ENCODE peak calls at places on chromosomes 5 and 9, in seven cellular contexts. O is CD8-positive, alpha-beta T cell; I is retinal pigment epithelial cell; F is CMK; M is neural crest cell; Q is bronchial epithelial cell; E is heart left ventricle. B is an unnamed sample.

GRCh38 chr9:127555830-127556820 is 56.0 kb upstream of the STXBP1 start:
- DNase-seq in F (peak), E (peak), M (no peak), I (peak), O (peak), Q (peak), B (peak)

GRCh38 chr5:103668281-103668680 is 105.7 kb upstream of the NUDT12 start:
- DNase-seq in O (no peak), Q (no peak), I (no peak), E (no peak), M (no peak), F (no peak), B (no peak)

GRCh38 chr5:123204224-123204623 is 115.2 kb downstream of the PRDM6 start:
- DNase-seq in I (no peak), O (no peak), E (no peak), F (no peak), Q (no peak), M (no peak), B (no peak)

GRCh38 chr5:39661026-39661779 is 236.4 kb upstream of the DAB2 start:
- DNase-seq in I (no peak), E (no peak), Q (peak), M (no peak), O (no peak), F (no peak), B (no peak)

GRCh38 chr5:30475429-30475828 is 718.1 kb upstream of the CDH6 start:
- DNase-seq in F (no peak), E (no peak), Q (no peak), M (no peak), I (no peak), O (no peak), B (no peak)

GRCh38 chr9:69153707-69154521 is 20.2 kb upstream of the TJP2 start:
- DNase-seq in E (no peak), Q (no peak), O (no peak), M (no peak), F (no peak), I (no peak), B (no peak)

GRCh38 chr5:36751881-36752280 is 124.7 kb upstream of the NIPBL start:
- DNase-seq in Q (no peak), O (no peak), M (no peak), F (no peak), E (no peak), I (no peak), B (no peak)

GRCh38 chr5:139744471-139745120 is 51.0 kb upstream of the PSD2 start:
- DNase-seq in Q (no peak), F (no peak), I (no peak), O (no peak), M (no peak), E (no peak), B (no peak)

GRCh38 chr5:55829956-55830355 is 21.2 kb upstream of the IL31RA start:
- DNase-seq in Q (peak), O (no peak), I (no peak), F (no peak), M (no peak), E (no peak), B (no peak)

GRCh38 chr9:124835026-124835501 is 18.2 kb upstream of the WDR38 start:
- DNase-seq in O (no peak), F (no peak), Q (peak), I (peak), M (no peak), E (peak), B (no peak)

GRCh38 chr5:8456846-8457186 is 587.9 kb downstream of the MTRR start:
- DNase-seq in F (no peak), E (no peak), O (no peak), I (no peak), Q (no peak), M (no peak), B (no peak)

GRCh38 chr5:91038180-91038808 is 344.8 kb downstream of the ARRDC3 start:
- DNase-seq in I (no peak), F (no peak), E (no peak), Q (no peak), M (no peak), O (no peak), B (no peak)

GRCh38 chr9:37921546-37922300 is 17.8 kb upstream of the SLC25A51 start:
- DNase-seq in Q (peak), M (no peak), F (no peak), I (peak), E (no peak), O (no peak), B (no peak)

GRCh38 chr5:9067129-9067528 is 478.7 kb downstream of the SEMA5A start:
- DNase-seq in I (no peak), Q (no peak), O (no peak), E (no peak), M (no peak), F (no peak), B (no peak)

GRCh38 chr9:71981944-71982343 is 70.5 kb downstream of the C9orf85 start:
- DNase-seq in F (no peak), M (no peak), I (no peak), O (no peak), Q (no peak), E (no peak), B (no peak)

GRCh38 chr5:25669645-25670401 is 1025.0 kb upstream of the CDH10 start:
- DNase-seq in Q (no peak), O (no peak), E (no peak), I (no peak), M (no peak), F (no peak), B (no peak)

GRCh38 chr9:127158995-127159801 is 36.8 kb upstream of the ANGPTL2 start:
- DNase-seq in I (peak), E (peak), O (no peak), F (no peak), M (peak), Q (peak), B (peak)

GRCh38 chr5:6510132-6510531 is 61.5 kb downstream of the UBE2QL1 start:
- DNase-seq in E (no peak), F (no peak), I (no peak), M (no peak), O (no peak), Q (peak), B (no peak)

GRCh38 chr5:54480296-54480695 is 24.8 kb downstream of the HSPB3 start:
- DNase-seq in F (no peak), E (no peak), O (no peak), I (peak), Q (peak), M (no peak), B (no peak)

GRCh38 chr5:148474025-148474511 is 90.3 kb downstream of the FBXO38 start:
- DNase-seq in M (no peak), I (no peak), E (peak), Q (no peak), F (no peak), O (no peak), B (no peak)

GRCh38 chr5:179385892-179386291 is 40.6 kb upstream of the ADAMTS2 start:
- DNase-seq in E (no peak), Q (no peak), M (no peak), F (no peak), I (no peak), O (no peak), B (no peak)

GRCh38 chr5:154654484-154655375 is 100.4 kb upstream of the LARP1 start:
- DNase-seq in F (peak), O (no peak), M (no peak), E (no peak), I (no peak), Q (no peak), B (no peak)

GRCh38 chr9:120480707-120481106 is 99.3 kb downstream of the CDK5RAP2 start:
- DNase-seq in E (no peak), F (no peak), O (no peak), M (no peak), I (peak), Q (peak), B (no peak)

GRCh38 chr9:127175319-127175715 is 52.9 kb upstream of the ANGPTL2 start:
- DNase-seq in Q (no peak), O (no peak), I (no peak), M (no peak), E (no peak), F (no peak), B (peak)

GRCh38 chr5:180684623-180685161 is 35.3 kb upstream of the FLT4 start:
- DNase-seq in F (no peak), Q (no peak), M (no peak), I (no peak), E (no peak), O (no peak), B (no peak)

GRCh38 chr5:72511371-72512178 is 4.4 kb upstream of the ZNF366 start:
- DNase-seq in I (no peak), F (no peak), M (no peak), Q (peak), O (no peak), E (no peak), B (no peak)

GRCh38 chr5:24053731-24054130 is 546.3 kb downstream of the PRDM9 start:
- DNase-seq in Q (no peak), F (no peak), E (no peak), I (no peak), O (no peak), M (no peak), B (no peak)

GRCh38 chr5:96712100-96712746 is 50.0 kb downstream of the CAST start:
- DNase-seq in E (no peak), M (no peak), F (no peak), I (no peak), O (no peak), Q (no peak), B (no peak)

GRCh38 chr5:84085387-84086041 is 299.2 kb downstream of the EDIL3 start:
- DNase-seq in O (no peak), F (no peak), E (no peak), M (no peak), Q (no peak), I (no peak), B (no peak)

GRCh38 chr5:34690898-34691297 is 34.8 kb downstream of the RAI14 start:
- DNase-seq in M (no peak), O (no peak), Q (no peak), E (no peak), F (no peak), I (no peak), B (no peak)

GRCh38 chr5:61790678-61791077 is 458.6 kb downstream of the ZSWIM6 start:
- DNase-seq in E (no peak), I (no peak), F (no peak), M (no peak), Q (peak), O (no peak), B (no peak)

GRCh38 chr9:120358877-120359276 is 221.1 kb downstream of the CDK5RAP2 start:
- DNase-seq in M (no peak), Q (no peak), O (no peak), F (no peak), I (no peak), E (no peak), B (no peak)

GRCh38 chr9:137189297-137190295 is 1.1 kb downstream of the SSNA1 start:
- DNase-seq in I (no peak), O (no peak), E (no peak), M (no peak), F (no peak), Q (no peak), B (no peak)

GRCh38 chr5:35026280-35026840 is 21.4 kb downstream of the AGXT2 start:
- DNase-seq in O (no peak), Q (no peak), M (no peak), F (no peak), I (no peak), E (no peak), B (no peak)

B was measured in activated CD4-positive, alpha-beta memory T cell treated with anti-CD3 and anti-CD28 coated beads, Interleukin-2, amount 10 ng/mL, durations not matched to agents 7 days and 5 days.